ENCODE peak calls at places on chromosomes 16 and 17, in four cellular contexts. B is trophoblast cell, X is H1, V is neuronal stem cell. A is an unnamed sample.

GRCh38 chr16:54462766-54463165 is 176.2 kb upstream of the IRX3 start:
- DNase-seq in V (no peak), B (no peak), X (no peak), A (no peak)

GRCh38 chr17:46053911-46054534 is 55.0 kb downstream of the STH start:
- DNase-seq in V (no peak), B (no peak), X (no peak), A (peak)

GRCh38 chr17:44628234-44629188 is 27.8 kb upstream of the MEIOC start:
- DNase-seq in V (peak), X (peak), B (no peak), A (no peak)

GRCh38 chr17:51275381-51275780 is 15.0 kb downstream of the UTP18 start:
- DNase-seq in B (peak), X (no peak), V (no peak), A (peak)

GRCh38 chr16:27108826-27109665 is 42.3 kb downstream of the C16orf82 start:
- DNase-seq in X (no peak), B (no peak), V (no peak), A (no peak)

GRCh38 chr16:17328971-17329370 is 141.8 kb downstream of the XYLT1 start:
- DNase-seq in B (no peak), X (no peak), V (no peak), A (no peak)

GRCh38 chr16:17408296-17408695 is 62.5 kb downstream of the XYLT1 start:
- DNase-seq in X (no peak), B (no peak), V (no peak), A (no peak)

GRCh38 chr16:86455116-86455515 is 55.2 kb upstream of the FOXF1 start:
- DNase-seq in V (no peak), X (no peak), B (no peak), A (peak)

GRCh38 chr17:63939401-63939800 is 7.3 kb upstream of the CD79B start:
- DNase-seq in V (no peak), B (no peak), X (no peak), A (no peak)

DNA sequence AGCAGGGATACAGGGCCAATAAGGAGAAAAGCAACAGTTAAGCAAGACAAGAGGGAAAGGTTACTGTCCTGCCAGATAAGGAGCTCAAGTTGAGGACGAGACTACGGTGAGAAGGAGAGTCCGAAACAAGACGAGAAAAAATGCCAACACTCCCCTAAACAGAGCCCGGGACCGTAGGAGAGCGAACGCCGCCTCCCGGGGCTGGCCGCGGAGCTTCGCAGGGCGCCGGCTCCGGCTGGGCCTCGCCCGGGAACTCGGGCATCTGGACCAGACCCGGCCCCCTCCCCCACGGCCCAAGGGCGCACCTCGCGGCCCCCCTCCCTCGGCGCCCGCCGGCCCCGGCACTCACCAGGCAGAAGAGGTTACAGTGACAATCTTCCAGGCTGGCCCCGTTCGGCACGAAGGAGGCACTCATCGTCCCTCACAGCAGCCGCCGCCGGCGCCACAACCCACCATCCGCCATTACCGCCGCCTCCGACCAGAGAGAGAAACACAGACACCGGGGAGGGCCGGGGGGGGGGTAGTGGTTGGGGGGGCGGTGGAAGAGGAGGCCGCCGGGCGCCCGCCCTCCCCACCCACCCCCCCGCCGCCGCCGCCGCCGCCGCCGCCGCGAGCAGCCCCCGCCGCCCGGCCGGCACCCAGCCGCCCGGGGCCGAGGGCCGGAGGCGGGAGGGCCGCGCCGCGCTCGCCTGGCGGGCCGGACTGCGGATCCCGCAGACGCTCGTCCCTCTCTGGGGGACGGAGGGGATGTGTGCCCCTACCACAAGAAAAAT is at the start of gene MED13:
- DNase-seq in X (no peak), V (peak), B (peak), A (peak)
- H4K91ac ChIP-seq in X (peak), V (no peak), B (peak), A (peak)

GRCh38 chr16:2476345-2476720 is 1.4 kb downstream of the TBC1D24 start:
- DNase-seq in B (no peak), X (no peak), V (no peak), A (no peak)

GRCh38 chr16:2473425-2473926 is 1.5 kb upstream of the TBC1D24 start:
- DNase-seq in B (peak), X (no peak), V (no peak), A (no peak)

GRCh38 chr16:2473999-2474876 is 689 bp upstream of the TBC1D24 start:
- DNase-seq in V (no peak), X (no peak), B (peak), A (peak)

GRCh38 chr16:2475413-2476344 is 752 bp downstream of the TBC1D24 start:
- DNase-seq in X (no peak), B (peak), V (no peak), A (no peak)

DNA sequence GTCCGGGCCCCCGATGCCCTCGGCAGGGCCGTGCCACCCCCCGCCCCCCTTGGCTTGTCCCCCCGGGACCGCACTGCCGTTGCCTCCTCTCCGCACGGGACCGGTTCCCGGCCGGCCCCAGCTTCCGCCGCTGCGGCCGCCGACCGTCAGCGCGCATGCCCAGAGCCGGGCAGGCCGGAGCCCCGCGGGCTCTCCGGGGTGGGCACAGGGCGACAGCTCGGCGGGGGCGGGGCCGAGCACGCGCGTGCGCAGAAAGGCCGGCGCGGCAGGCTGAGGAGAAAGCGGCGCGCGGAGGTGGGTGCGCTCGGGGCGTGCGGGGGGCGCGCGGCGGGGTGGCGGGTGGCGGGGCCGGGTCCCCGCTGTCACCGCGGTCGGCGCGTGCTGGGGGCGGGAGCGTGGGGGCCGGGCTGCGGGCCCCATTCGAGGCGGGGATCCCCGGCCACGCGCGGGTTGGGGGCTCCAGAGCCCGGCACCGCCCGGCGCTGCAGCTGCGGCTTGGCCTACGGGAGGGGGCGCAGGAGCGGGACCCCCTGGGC is at the start of gene TBC1D24:
- DNase-seq in X (no peak), B (peak), V (peak), A (peak)
- H4K91ac ChIP-seq in X (peak), B (peak), V (no peak), A (peak)

DNA sequence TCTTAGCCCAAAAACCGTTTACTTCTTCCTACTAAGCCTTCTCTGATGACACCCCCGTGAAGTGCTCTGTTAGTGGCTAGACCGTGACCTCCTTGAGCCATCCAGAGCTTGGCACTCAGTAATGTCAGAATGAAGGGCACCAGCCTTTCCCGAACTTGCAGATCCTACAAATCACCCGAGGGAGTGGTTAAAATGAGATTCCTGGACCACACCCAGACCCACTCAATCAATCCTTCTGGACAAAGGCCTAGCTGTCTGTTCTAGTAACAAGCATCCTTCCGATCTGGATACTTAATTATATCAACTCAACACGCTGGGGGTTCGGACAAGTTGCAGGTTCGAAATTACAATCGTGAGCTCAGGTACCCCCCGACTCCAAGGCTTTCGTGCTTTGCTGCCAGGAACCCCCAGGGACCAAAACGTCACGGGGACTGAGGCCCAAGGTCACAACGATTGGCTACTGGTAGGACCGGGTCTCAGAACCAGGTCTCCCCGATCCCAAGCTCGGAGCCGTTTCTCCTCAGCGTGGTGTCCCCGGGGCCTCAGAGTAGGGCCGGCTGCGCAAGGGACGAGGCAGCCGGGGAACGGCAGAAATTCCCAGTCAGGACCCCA is 549 bp downstream of the CIAPIN1 start:
- DNase-seq in X (no peak), V (no peak), B (peak), A (peak)
- H4K91ac ChIP-seq in X (peak), V (no peak), B (peak), A (peak)

GRCh38 chr16:11313493-11314308 is 31.6 kb upstream of the RMI2 start:
- DNase-seq in X (no peak), B (no peak), V (no peak), A (no peak)

GRCh38 chr16:11314309-11314894 is 30.9 kb upstream of the RMI2 start:
- DNase-seq in V (no peak), B (peak), X (no peak), A (no peak)

GRCh38 chr16:11310634-11310977 is 29.5 kb upstream of the PRM1 start:
- DNase-seq in X (no peak), B (no peak), V (no peak), A (no peak)

GRCh38 chr16:11310997-11311561 is 29.9 kb upstream of the PRM1 start:
- DNase-seq in B (no peak), V (no peak), X (no peak), A (no peak)

DNA sequence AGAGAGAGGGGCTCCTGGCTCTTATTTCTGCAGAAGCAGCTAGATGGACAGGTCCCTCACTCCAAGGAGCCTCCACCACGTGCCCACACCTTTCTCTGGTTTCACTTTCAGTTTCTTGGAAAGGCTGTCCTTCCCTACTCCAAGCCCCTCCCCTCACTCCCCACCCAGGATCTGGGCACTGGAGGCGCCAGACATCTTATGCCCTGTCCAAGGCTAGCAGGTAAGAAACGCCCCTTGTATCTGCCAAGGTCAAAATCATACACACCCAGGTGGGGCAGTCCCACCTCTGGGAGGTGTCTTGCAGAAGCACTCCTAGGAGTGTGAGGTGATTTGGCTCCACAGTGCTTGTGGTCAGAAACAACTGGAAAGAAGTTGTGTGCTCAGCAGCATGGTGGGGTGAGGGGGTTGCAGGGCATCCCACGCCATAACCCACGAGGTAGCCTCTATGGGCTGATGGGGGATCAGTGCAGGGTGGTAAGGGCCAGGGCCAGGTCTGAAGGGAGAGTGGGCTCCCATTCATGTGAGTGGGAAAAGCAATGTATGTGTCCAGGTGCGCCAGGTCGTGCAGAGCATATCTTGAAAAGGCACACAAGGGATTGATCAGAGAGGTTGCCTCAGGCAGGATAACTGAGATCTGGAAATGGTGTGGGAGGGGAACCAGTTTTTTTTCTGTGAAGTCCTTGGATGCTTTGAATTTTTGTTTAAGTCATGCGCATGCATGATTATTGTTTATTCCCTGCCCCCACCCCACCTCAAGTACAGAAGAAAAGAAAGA is 31.8 kb upstream of the PRM1 start:
- DNase-seq in X (no peak), V (no peak), B (peak), A (peak)
- H4K91ac ChIP-seq in X (peak), V (no peak), B (peak), A (peak)

GRCh38 chr17:77076046-77076882 is 64.5 kb upstream of the SEC14L1 start:
- DNase-seq in V (no peak), B (no peak), X (no peak), A (peak)

GRCh38 chr17:77072670-77073069 is 68.1 kb upstream of the SEC14L1 start:
- DNase-seq in X (no peak), V (no peak), B (no peak), A (no peak)

GRCh38 chr17:77070888-77071279 is 69.9 kb upstream of the SEC14L1 start:
- DNase-seq in V (no peak), X (no peak), B (no peak), A (no peak)

GRCh38 chr17:77071925-77072490 is 68.8 kb upstream of the SEC14L1 start:
- DNase-seq in V (no peak), B (no peak), X (no peak), A (no peak)

DNA sequence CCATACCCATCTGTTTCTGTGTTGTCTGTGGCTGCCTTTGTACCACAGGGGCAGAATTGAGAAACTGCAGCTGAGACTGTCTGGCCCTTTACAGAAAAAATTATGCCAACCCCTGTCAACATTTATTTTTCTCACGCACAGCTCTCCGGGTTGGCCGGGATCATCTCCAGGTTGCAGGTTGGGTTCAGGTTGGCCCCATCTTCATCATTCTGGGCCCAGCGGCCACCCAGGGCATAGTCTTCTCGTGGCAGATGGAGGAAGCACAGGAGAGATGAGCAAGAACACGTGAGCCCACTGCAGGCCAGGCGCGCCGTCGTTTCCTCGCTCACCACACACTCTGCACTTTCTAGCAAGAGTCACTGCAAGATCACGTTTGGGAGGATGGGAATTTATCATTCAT is 66.1 kb upstream of the SEC14L1 start:
- DNase-seq in V (no peak), X (no peak), B (no peak), A (no peak)
- H4K91ac ChIP-seq in V (no peak), X (no peak), B (no peak), A (no peak)

GRCh38 chr16:1316033-1316405 is 6.6 kb downstream of the UBE2I start:
- DNase-seq in B (no peak), V (no peak), X (no peak), A (no peak)

GRCh38 chr16:1313721-1314120 is 4.3 kb downstream of the UBE2I start:
- DNase-seq in V (no peak), X (no peak), B (no peak), A (no peak)

GRCh38 chr16:1312903-1313302 is 3.5 kb downstream of the UBE2I start:
- DNase-seq in X (no peak), V (no peak), B (no peak), A (no peak)

GRCh38 chr16:1315081-1316032 is 5.9 kb downstream of the UBE2I start:
- DNase-seq in X (no peak), V (no peak), B (no peak), A (no peak)

DNA sequence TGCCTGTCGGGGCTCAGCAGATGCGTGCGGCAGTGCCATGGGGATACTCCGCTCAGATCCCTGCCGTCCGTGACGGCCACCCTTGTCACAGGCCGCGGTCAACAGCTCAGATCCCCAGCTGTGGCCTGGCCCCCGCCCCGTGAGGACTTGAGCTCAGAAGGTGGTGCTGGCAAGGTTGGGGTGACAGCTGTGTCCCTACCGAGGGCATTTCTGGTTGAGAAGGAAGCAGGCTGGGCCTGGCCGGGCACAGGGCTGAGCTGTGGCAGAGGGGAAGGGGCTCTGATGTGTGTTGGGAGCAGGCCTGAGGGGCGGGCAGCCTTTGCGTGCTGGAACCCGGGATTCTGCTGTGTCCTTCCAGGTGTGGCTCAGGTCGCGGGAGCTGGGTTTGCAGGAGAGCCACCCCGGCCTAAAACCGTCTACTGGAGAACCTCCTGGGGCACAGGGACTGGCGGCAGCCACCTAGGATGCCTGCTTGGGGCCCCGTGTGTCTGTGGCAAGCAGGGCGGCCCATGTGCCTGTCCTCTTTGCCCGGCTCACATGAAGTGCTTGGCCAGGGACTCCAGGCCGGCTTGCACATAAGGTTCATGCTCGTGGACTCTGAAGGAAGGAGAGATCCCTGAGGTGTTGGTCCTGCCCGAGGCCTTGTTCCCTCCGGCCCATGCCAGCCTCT is 5.1 kb downstream of the UBE2I start:
- DNase-seq in X (no peak), V (no peak), B (no peak), A (no peak)
- H4K91ac ChIP-seq in X (no peak), V (no peak), B (no peak), A (no peak)

GRCh38 chr17:58503876-58504275 is 10.6 kb downstream of the MTMR4 start:
- DNase-seq in V (no peak), B (no peak), X (no peak), A (no peak)

GRCh38 chr17:58501451-58501850 is 13.0 kb downstream of the MTMR4 start:
- DNase-seq in V (no peak), X (no peak), B (no peak), A (no peak)

GRCh38 chr17:58493506-58493905 is 5.3 kb upstream of the HSF5 start:
- DNase-seq in B (peak), V (no peak), X (no peak), A (no peak)

GRCh38 chr17:58492238-58493121 is 4.3 kb upstream of the HSF5 start:
- DNase-seq in B (peak), X (no peak), V (no peak), A (no peak)

DNA sequence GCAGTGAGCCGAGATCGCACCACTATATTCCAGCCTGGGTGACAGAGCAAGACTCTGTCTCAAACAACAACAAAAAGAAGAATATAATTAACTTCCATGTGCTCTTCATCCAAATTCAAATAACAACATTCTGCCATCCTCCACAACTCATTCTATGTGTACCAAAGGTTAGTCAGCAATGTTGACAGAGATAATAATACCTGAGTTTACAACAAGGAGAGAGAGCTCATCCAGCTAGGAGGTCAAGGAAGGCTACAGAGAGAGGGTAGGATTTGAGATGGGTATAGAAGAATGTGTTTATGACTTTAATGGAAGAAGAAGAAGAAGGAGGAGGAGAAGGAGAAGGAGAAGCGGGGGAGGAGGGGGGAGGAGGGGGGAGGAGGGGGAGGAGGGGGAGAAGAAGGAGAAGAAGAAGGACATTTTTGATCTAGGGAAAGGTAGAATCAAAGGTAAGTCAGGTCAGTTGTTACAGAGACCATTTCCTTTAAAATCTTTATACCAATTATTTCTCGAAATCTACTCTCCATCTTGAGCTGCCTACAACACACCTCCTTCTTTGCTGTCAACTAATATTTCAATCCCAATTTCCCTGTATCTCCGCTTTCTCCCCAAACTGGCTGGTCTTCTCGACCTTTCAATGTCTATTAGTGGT is 10.1 kb upstream of the HSF5 start:
- DNase-seq in X (no peak), B (no peak), V (no peak), A (no peak)
- H4K91ac ChIP-seq in X (no peak), B (no peak), V (no peak), A (no peak)

DNA sequence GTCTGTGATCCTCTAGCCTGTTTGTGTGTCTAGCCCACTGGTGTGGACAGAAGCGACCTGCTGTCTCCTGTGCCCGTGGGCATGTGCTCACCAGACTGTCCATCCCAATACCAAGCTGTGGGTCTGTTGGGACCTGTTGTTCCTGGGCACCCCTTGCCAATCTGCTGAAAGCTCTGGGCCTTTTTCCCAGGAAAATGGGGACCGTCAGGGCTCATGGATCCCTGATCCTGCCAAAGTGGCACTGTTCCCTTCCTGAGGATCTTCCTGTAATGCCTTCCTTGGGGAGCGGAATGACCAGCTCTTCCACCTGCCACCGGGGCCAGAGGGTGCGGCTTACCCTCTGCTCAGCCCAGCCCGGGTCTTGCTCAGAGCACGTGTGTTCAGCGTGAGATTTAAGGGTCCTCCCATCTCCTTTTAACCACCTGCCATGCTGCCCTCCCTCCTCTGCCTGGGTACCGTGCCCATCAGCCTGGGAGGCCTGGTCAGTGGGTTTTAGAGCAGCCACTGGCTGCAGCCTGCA is 59.3 kb downstream of the BAIAP2 start:
- DNase-seq in X (no peak), B (no peak), V (no peak), A (no peak)
- H4K91ac ChIP-seq in X (peak), B (peak), V (peak), A (peak)